ENCODE peak calls at places on chromosomes 4 and X, in nine cellular contexts. One of them, this sample, is unnamed.

GRCh38 chr4:15515106-15515505 is 45.4 kb downstream of the CC2D2A start:
- DNase-seq in dorsolateral prefrontal cortex: no peak
- DNase-seq in caudate nucleus: no peak
- DNase-seq in NCI-H345: no peak
- DNase-seq in stimulated activated CD4-positive, alpha-beta T cell treated with anti-CD3 and anti-CD28 coated beads, Interleukin-12 subunit alpha, Interleukin-12 subunit beta, amount 100 ng/mL, for 4 hours: no peak
- DNase-seq in Kasumi-1: no peak
- DNase-seq in bronchial epithelial cell: no peak
- DNase-seq in GM23248: no peak
- DNase-seq in DMS 273 treated with DMSO at 0.1 percent for 48 hours: no peak
- DNase-seq in this sample: no peak

GRCh38 chr4:74197123-74197522 is 39.2 kb downstream of the MTHFD2L start:
- DNase-seq in caudate nucleus: no peak
- DNase-seq in bronchial epithelial cell: no peak
- DNase-seq in dorsolateral prefrontal cortex: no peak
- DNase-seq in NCI-H345: no peak
- DNase-seq in GM23248: no peak
- DNase-seq in stimulated activated CD4-positive, alpha-beta T cell treated with anti-CD3 and anti-CD28 coated beads, Interleukin-12 subunit alpha, Interleukin-12 subunit beta, amount 100 ng/mL, for 4 hours: no peak
- DNase-seq in DMS 273 treated with DMSO at 0.1 percent for 48 hours: no peak
- DNase-seq in Kasumi-1: no peak
- DNase-seq in this sample: no peak

GRCh38 chrX:46922601-46923000 is 10.4 kb downstream of the JADE3 start:
- DNase-seq in Kasumi-1: no peak
- DNase-seq in DMS 273 treated with DMSO at 0.1 percent for 48 hours: no peak
- DNase-seq in NCI-H345: no peak
- DNase-seq in GM23248: peak; percentile 13
- DNase-seq in dorsolateral prefrontal cortex: no peak
- DNase-seq in stimulated activated CD4-positive, alpha-beta T cell treated with anti-CD3 and anti-CD28 coated beads, Interleukin-12 subunit alpha, Interleukin-12 subunit beta, amount 100 ng/mL, for 4 hours: no peak
- DNase-seq in caudate nucleus: no peak
- DNase-seq in bronchial epithelial cell: peak; percentile 54
- DNase-seq in this sample: no peak

GRCh38 chr4:153232768-153233167 is 28.5 kb downstream of the TRIM2 start:
- DNase-seq in dorsolateral prefrontal cortex: no peak
- DNase-seq in bronchial epithelial cell: no peak
- DNase-seq in GM23248: peak; percentile 30
- DNase-seq in DMS 273 treated with DMSO at 0.1 percent for 48 hours: no peak
- DNase-seq in NCI-H345: no peak
- DNase-seq in caudate nucleus: no peak
- DNase-seq in stimulated activated CD4-positive, alpha-beta T cell treated with anti-CD3 and anti-CD28 coated beads, Interleukin-12 subunit alpha, Interleukin-12 subunit beta, amount 100 ng/mL, for 4 hours: no peak
- DNase-seq in Kasumi-1: no peak
- DNase-seq in this sample: no peak

GRCh38 chr4:2363056-2363719 is 55.3 kb downstream of the ZFYVE28 start:
- DNase-seq in NCI-H345: no peak
- DNase-seq in GM23248: peak; percentile 65
- DNase-seq in DMS 273 treated with DMSO at 0.1 percent for 48 hours: no peak
- DNase-seq in caudate nucleus: no peak
- DNase-seq in Kasumi-1: no peak
- DNase-seq in bronchial epithelial cell: no peak
- DNase-seq in dorsolateral prefrontal cortex: no peak
- DNase-seq in stimulated activated CD4-positive, alpha-beta T cell treated with anti-CD3 and anti-CD28 coated beads, Interleukin-12 subunit alpha, Interleukin-12 subunit beta, amount 100 ng/mL, for 4 hours: no peak
- DNase-seq in this sample: no peak

GRCh38 chr4:158169516-158169915 is 3.3 kb downstream of the GASK1B start:
- DNase-seq in caudate nucleus: no peak
- DNase-seq in bronchial epithelial cell: no peak
- DNase-seq in stimulated activated CD4-positive, alpha-beta T cell treated with anti-CD3 and anti-CD28 coated beads, Interleukin-12 subunit alpha, Interleukin-12 subunit beta, amount 100 ng/mL, for 4 hours: no peak
- DNase-seq in NCI-H345: no peak
- DNase-seq in Kasumi-1: no peak
- DNase-seq in GM23248: peak; percentile 52
- DNase-seq in DMS 273 treated with DMSO at 0.1 percent for 48 hours: no peak
- DNase-seq in dorsolateral prefrontal cortex: no peak
- DNase-seq in this sample: no peak

GRCh38 chr4:40234519-40235039 is 37.7 kb downstream of the RHOH start:
- DNase-seq in bronchial epithelial cell: no peak
- DNase-seq in NCI-H345: no peak
- DNase-seq in Kasumi-1: no peak
- DNase-seq in GM23248: no peak
- DNase-seq in dorsolateral prefrontal cortex: no peak
- DNase-seq in DMS 273 treated with DMSO at 0.1 percent for 48 hours: no peak
- DNase-seq in stimulated activated CD4-positive, alpha-beta T cell treated with anti-CD3 and anti-CD28 coated beads, Interleukin-12 subunit alpha, Interleukin-12 subunit beta, amount 100 ng/mL, for 4 hours: no peak
- DNase-seq in caudate nucleus: no peak
- DNase-seq in this sample: no peak

GRCh38 chr4:101604976-101605375 is 185.6 kb upstream of the BANK1 start:
- DNase-seq in bronchial epithelial cell: no peak
- DNase-seq in stimulated activated CD4-positive, alpha-beta T cell treated with anti-CD3 and anti-CD28 coated beads, Interleukin-12 subunit alpha, Interleukin-12 subunit beta, amount 100 ng/mL, for 4 hours: no peak
- DNase-seq in dorsolateral prefrontal cortex: no peak
- DNase-seq in caudate nucleus: no peak
- DNase-seq in GM23248: no peak
- DNase-seq in Kasumi-1: no peak
- DNase-seq in DMS 273 treated with DMSO at 0.1 percent for 48 hours: peak; percentile 18
- DNase-seq in NCI-H345: no peak
- DNase-seq in this sample: no peak

GRCh38 chrX:130025256-130025655 is 42.8 kb downstream of the BCORL1 start:
- DNase-seq in dorsolateral prefrontal cortex: no peak
- DNase-seq in caudate nucleus: no peak
- DNase-seq in DMS 273 treated with DMSO at 0.1 percent for 48 hours: no peak
- DNase-seq in GM23248: no peak
- DNase-seq in Kasumi-1: no peak
- DNase-seq in bronchial epithelial cell: no peak
- DNase-seq in stimulated activated CD4-positive, alpha-beta T cell treated with anti-CD3 and anti-CD28 coated beads, Interleukin-12 subunit alpha, Interleukin-12 subunit beta, amount 100 ng/mL, for 4 hours: no peak
- DNase-seq in NCI-H345: no peak
- DNase-seq in this sample: no peak

GRCh38 chr4:103076777-103077347 is 301 bp upstream of the SLC9B2 start:
- DNase-seq in GM23248: no peak
- DNase-seq in Kasumi-1: peak; percentile 48
- DNase-seq in dorsolateral prefrontal cortex: no peak
- DNase-seq in DMS 273 treated with DMSO at 0.1 percent for 48 hours: no peak
- DNase-seq in NCI-H345: no peak
- DNase-seq in bronchial epithelial cell: no peak
- DNase-seq in stimulated activated CD4-positive, alpha-beta T cell treated with anti-CD3 and anti-CD28 coated beads, Interleukin-12 subunit alpha, Interleukin-12 subunit beta, amount 100 ng/mL, for 4 hours: peak; percentile 12
- DNase-seq in caudate nucleus: no peak
- DNase-seq in this sample: peak; percentile 19

GRCh38 chr4:68129793-68130192 is at the start of gene TMPRSS11F:
- DNase-seq in DMS 273 treated with DMSO at 0.1 percent for 48 hours: no peak
- DNase-seq in dorsolateral prefrontal cortex: no peak
- DNase-seq in Kasumi-1: no peak
- DNase-seq in stimulated activated CD4-positive, alpha-beta T cell treated with anti-CD3 and anti-CD28 coated beads, Interleukin-12 subunit alpha, Interleukin-12 subunit beta, amount 100 ng/mL, for 4 hours: no peak
- DNase-seq in bronchial epithelial cell: peak; percentile 99
- DNase-seq in NCI-H345: no peak
- DNase-seq in caudate nucleus: no peak
- DNase-seq in GM23248: no peak
- DNase-seq in this sample: no peak

GRCh38 chrX:131763674-131764073 is 219.8 kb downstream of the OR13H1 start:
- DNase-seq in bronchial epithelial cell: no peak
- DNase-seq in GM23248: peak; percentile 11
- DNase-seq in dorsolateral prefrontal cortex: peak; percentile 88
- DNase-seq in DMS 273 treated with DMSO at 0.1 percent for 48 hours: peak; percentile 9
- DNase-seq in stimulated activated CD4-positive, alpha-beta T cell treated with anti-CD3 and anti-CD28 coated beads, Interleukin-12 subunit alpha, Interleukin-12 subunit beta, amount 100 ng/mL, for 4 hours: no peak
- DNase-seq in Kasumi-1: no peak
- DNase-seq in NCI-H345: no peak
- DNase-seq in caudate nucleus: peak; percentile 0
- DNase-seq in this sample: no peak

GRCh38 chr4:36269116-36269515 is 12.3 kb upstream of the DTHD1 start:
- DNase-seq in dorsolateral prefrontal cortex: peak; percentile 43
- DNase-seq in Kasumi-1: no peak
- DNase-seq in stimulated activated CD4-positive, alpha-beta T cell treated with anti-CD3 and anti-CD28 coated beads, Interleukin-12 subunit alpha, Interleukin-12 subunit beta, amount 100 ng/mL, for 4 hours: no peak
- DNase-seq in caudate nucleus: no peak
- DNase-seq in DMS 273 treated with DMSO at 0.1 percent for 48 hours: no peak
- DNase-seq in GM23248: no peak
- DNase-seq in bronchial epithelial cell: no peak
- DNase-seq in NCI-H345: no peak
- DNase-seq in this sample: no peak

GRCh38 chr4:146494143-146494542 is 27.6 kb downstream of the SLC10A7 start:
- DNase-seq in dorsolateral prefrontal cortex: no peak
- DNase-seq in bronchial epithelial cell: no peak
- DNase-seq in Kasumi-1: no peak
- DNase-seq in NCI-H345: no peak
- DNase-seq in DMS 273 treated with DMSO at 0.1 percent for 48 hours: no peak
- DNase-seq in stimulated activated CD4-positive, alpha-beta T cell treated with anti-CD3 and anti-CD28 coated beads, Interleukin-12 subunit alpha, Interleukin-12 subunit beta, amount 100 ng/mL, for 4 hours: no peak
- DNase-seq in caudate nucleus: no peak
- DNase-seq in GM23248: no peak
- DNase-seq in this sample: no peak